ENCODE peak calls at places on chromosomes 13 and 19, in nine cellular contexts. One of them, this sample, is unnamed.

GRCh38 chr13:37531054-37531453 is 67.5 kb downstream of the POSTN start:
- DNase-seq in GM12865: no peak
- DNase-seq in cardiac muscle cell: peak
- DNase-seq in mesothelial cell of epicardium: no peak
- DNase-seq in PC-3: no peak
- DNase-seq in progenitor cell of endocrine pancreas: no peak
- DNase-seq in HCT116: no peak
- DNase-seq in left lung: no peak
- DNase-seq in AG09309: peak
- DNase-seq in this sample: no peak

GRCh38 chr13:90188237-90188636 is 1159.2 kb upstream of the MIR17HG start:
- DNase-seq in HCT116: no peak
- DNase-seq in mesothelial cell of epicardium: no peak
- DNase-seq in PC-3: no peak
- DNase-seq in cardiac muscle cell: no peak
- DNase-seq in left lung: no peak
- DNase-seq in GM12865: no peak
- DNase-seq in AG09309: no peak
- DNase-seq in progenitor cell of endocrine pancreas: no peak
- DNase-seq in this sample: no peak

GRCh38 chr19:14004619-14005380 is 1.3 kb downstream of the RFX1 start:
- DNase-seq in mesothelial cell of epicardium: no peak
- DNase-seq in left lung: peak
- DNase-seq in GM12865: peak
- DNase-seq in PC-3: no peak
- DNase-seq in HCT116: no peak
- DNase-seq in progenitor cell of endocrine pancreas: no peak
- DNase-seq in cardiac muscle cell: peak
- DNase-seq in AG09309: no peak
- DNase-seq in this sample: no peak

GRCh38 chr19:903266-903797 is 9.7 kb downstream of the R3HDM4 start:
- DNase-seq in HCT116: no peak
- DNase-seq in mesothelial cell of epicardium: no peak
- DNase-seq in left lung: no peak
- DNase-seq in cardiac muscle cell: no peak
- DNase-seq in progenitor cell of endocrine pancreas: peak
- DNase-seq in PC-3: no peak
- DNase-seq in GM12865: no peak
- DNase-seq in AG09309: no peak
- DNase-seq in this sample: no peak

GRCh38 chr13:32983058-32983457 is 33.2 kb upstream of the KL start:
- DNase-seq in PC-3: no peak
- DNase-seq in mesothelial cell of epicardium: no peak
- DNase-seq in left lung: no peak
- DNase-seq in AG09309: no peak
- DNase-seq in HCT116: no peak
- DNase-seq in progenitor cell of endocrine pancreas: no peak
- DNase-seq in GM12865: no peak
- DNase-seq in cardiac muscle cell: no peak
- DNase-seq in this sample: no peak

GRCh38 chr19:7978196-7978825 is 27.1 kb downstream of the ELAVL1 start:
- DNase-seq in GM12865: no peak
- DNase-seq in left lung: peak
- DNase-seq in cardiac muscle cell: no peak
- DNase-seq in HCT116: no peak
- DNase-seq in AG09309: no peak
- DNase-seq in progenitor cell of endocrine pancreas: no peak
- DNase-seq in mesothelial cell of epicardium: no peak
- DNase-seq in PC-3: peak
- DNase-seq in this sample: no peak

GRCh38 chr19:15812059-15812722 is 3.3 kb downstream of the OR10H1 start:
- DNase-seq in PC-3: peak
- DNase-seq in GM12865: peak
- DNase-seq in cardiac muscle cell: no peak
- DNase-seq in mesothelial cell of epicardium: no peak
- DNase-seq in progenitor cell of endocrine pancreas: no peak
- DNase-seq in left lung: no peak
- DNase-seq in AG09309: no peak
- DNase-seq in HCT116: peak
- DNase-seq in this sample: no peak

GRCh38 chr13:20192470-20193141 is at the start of gene GJB2:
- DNase-seq in left lung: peak
- DNase-seq in GM12865: no peak
- DNase-seq in PC-3: peak
- DNase-seq in mesothelial cell of epicardium: no peak
- DNase-seq in progenitor cell of endocrine pancreas: no peak
- DNase-seq in AG09309: no peak
- DNase-seq in cardiac muscle cell: no peak
- DNase-seq in HCT116: no peak
- DNase-seq in this sample: no peak

GRCh38 chr13:50208826-50209335 is 193.6 kb downstream of the KCNRG start:
- DNase-seq in progenitor cell of endocrine pancreas: no peak
- DNase-seq in PC-3: peak
- DNase-seq in HCT116: no peak
- DNase-seq in cardiac muscle cell: peak
- DNase-seq in AG09309: peak
- DNase-seq in mesothelial cell of epicardium: no peak
- DNase-seq in left lung: peak
- DNase-seq in GM12865: peak
- DNase-seq in this sample: no peak

GRCh38 chr19:52923782-52924593 is 760 bp upstream of the ZNF888 start:
- DNase-seq in cardiac muscle cell: peak
- DNase-seq in PC-3: peak
- DNase-seq in HCT116: no peak
- DNase-seq in GM12865: no peak
- DNase-seq in AG09309: no peak
- DNase-seq in progenitor cell of endocrine pancreas: no peak
- DNase-seq in left lung: peak
- DNase-seq in mesothelial cell of epicardium: no peak
- DNase-seq in this sample: no peak

GRCh38 chr13:30042272-30042671 is 191.9 kb upstream of the UBL3 start:
- DNase-seq in AG09309: no peak
- DNase-seq in progenitor cell of endocrine pancreas: no peak
- DNase-seq in left lung: no peak
- DNase-seq in mesothelial cell of epicardium: no peak
- DNase-seq in cardiac muscle cell: no peak
- DNase-seq in GM12865: no peak
- DNase-seq in HCT116: no peak
- DNase-seq in PC-3: no peak
- DNase-seq in this sample: no peak

GRCh38 chr13:30037766-30038165 is 187.3 kb upstream of the UBL3 start:
- DNase-seq in HCT116: no peak
- DNase-seq in left lung: no peak
- DNase-seq in AG09309: peak
- DNase-seq in cardiac muscle cell: peak
- DNase-seq in GM12865: no peak
- DNase-seq in progenitor cell of endocrine pancreas: no peak
- DNase-seq in mesothelial cell of epicardium: no peak
- DNase-seq in PC-3: no peak
- DNase-seq in this sample: no peak

GRCh38 chr13:30037306-30037705 is 186.9 kb upstream of the UBL3 start:
- DNase-seq in mesothelial cell of epicardium: no peak
- DNase-seq in HCT116: no peak
- DNase-seq in PC-3: no peak
- DNase-seq in GM12865: no peak
- DNase-seq in AG09309: no peak
- DNase-seq in progenitor cell of endocrine pancreas: no peak
- DNase-seq in left lung: no peak
- DNase-seq in cardiac muscle cell: no peak
- DNase-seq in this sample: no peak

GRCh38 chr13:30039506-30039905 is 189.1 kb upstream of the UBL3 start:
- DNase-seq in progenitor cell of endocrine pancreas: no peak
- DNase-seq in HCT116: no peak
- DNase-seq in cardiac muscle cell: no peak
- DNase-seq in GM12865: no peak
- DNase-seq in mesothelial cell of epicardium: no peak
- DNase-seq in PC-3: no peak
- DNase-seq in AG09309: no peak
- DNase-seq in left lung: no peak
- DNase-seq in this sample: no peak

GRCh38 chr13:30038884-30039283 is 188.5 kb upstream of the UBL3 start:
- DNase-seq in left lung: no peak
- DNase-seq in GM12865: no peak
- DNase-seq in AG09309: peak
- DNase-seq in progenitor cell of endocrine pancreas: no peak
- DNase-seq in HCT116: no peak
- DNase-seq in mesothelial cell of epicardium: no peak
- DNase-seq in cardiac muscle cell: peak
- DNase-seq in PC-3: no peak
- DNase-seq in this sample: no peak
- TF ChIP-seq CTCF in left lung: no peak
- TF ChIP-seq CTCF in GM12865: no peak
- TF ChIP-seq CTCF in AG09309: peak
- TF ChIP-seq CTCF in progenitor cell of endocrine pancreas: no peak
- TF ChIP-seq CTCF in HCT116: peak
- TF ChIP-seq CTCF in mesothelial cell of epicardium: no peak
- TF ChIP-seq CTCF in cardiac muscle cell: no peak
- TF ChIP-seq CTCF in PC-3: no peak
- TF ChIP-seq CTCF in this sample: no peak

DNA sequence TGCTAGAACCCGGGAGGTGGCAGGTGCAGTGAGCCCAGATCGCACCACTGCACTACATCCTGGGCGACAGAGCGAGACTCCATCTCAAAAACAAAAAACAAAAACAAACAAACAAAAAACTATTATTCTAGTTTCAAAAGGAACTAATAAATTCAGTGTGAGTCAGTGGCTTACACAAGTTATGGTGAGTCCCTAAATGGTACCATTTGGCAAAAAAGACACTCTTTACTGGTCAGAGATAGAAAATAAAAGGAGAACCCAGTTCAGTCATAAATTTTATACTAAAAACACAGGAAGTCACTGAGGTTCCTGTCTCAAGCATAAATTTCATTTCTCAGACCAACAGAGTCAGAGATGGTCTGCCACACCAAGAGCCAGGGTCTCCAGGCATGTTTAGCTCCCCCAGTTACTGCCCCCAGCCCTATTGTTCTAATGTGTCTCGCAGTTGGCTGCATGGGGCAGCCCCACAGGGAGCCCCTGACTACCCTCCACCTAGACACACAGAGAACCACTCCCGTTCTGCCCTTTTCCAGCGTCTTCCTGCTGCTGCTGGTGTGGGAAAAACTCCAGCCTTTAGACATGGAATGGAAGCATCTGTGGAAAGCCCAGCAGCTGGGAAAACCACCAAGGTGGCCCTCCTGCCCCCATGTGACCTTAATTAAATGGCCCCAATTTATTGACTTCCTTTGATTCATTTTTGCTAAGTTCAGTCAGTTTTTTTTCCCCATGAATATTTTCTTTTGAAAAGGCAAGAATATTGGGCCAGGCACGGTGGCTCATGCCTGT is 12.2 kb downstream of the THSD1 start:
- DNase-seq in AG09309: no peak
- DNase-seq in progenitor cell of endocrine pancreas: no peak
- DNase-seq in PC-3: peak
- DNase-seq in GM12865: no peak
- DNase-seq in mesothelial cell of epicardium: no peak
- DNase-seq in cardiac muscle cell: no peak
- DNase-seq in left lung: no peak
- DNase-seq in HCT116: no peak
- DNase-seq in this sample: no peak
- TF ChIP-seq CTCF in AG09309: no peak
- TF ChIP-seq CTCF in progenitor cell of endocrine pancreas: no peak
- TF ChIP-seq CTCF in PC-3: no peak
- TF ChIP-seq CTCF in GM12865: no peak
- TF ChIP-seq CTCF in mesothelial cell of epicardium: no peak
- TF ChIP-seq CTCF in cardiac muscle cell: no peak
- TF ChIP-seq CTCF in left lung: no peak
- TF ChIP-seq CTCF in HCT116: no peak
- TF ChIP-seq CTCF in this sample: no peak

GRCh38 chr13:31234729-31235128 is 35.0 kb downstream of the B3GLCT start:
- DNase-seq in AG09309: no peak
- DNase-seq in left lung: no peak
- DNase-seq in HCT116: no peak
- DNase-seq in progenitor cell of endocrine pancreas: no peak
- DNase-seq in cardiac muscle cell: peak
- DNase-seq in mesothelial cell of epicardium: no peak
- DNase-seq in GM12865: peak
- DNase-seq in PC-3: peak
- DNase-seq in this sample: no peak
- TF ChIP-seq CTCF in AG09309: peak
- TF ChIP-seq CTCF in left lung: no peak
- TF ChIP-seq CTCF in HCT116: peak
- TF ChIP-seq CTCF in progenitor cell of endocrine pancreas: peak
- TF ChIP-seq CTCF in cardiac muscle cell: peak
- TF ChIP-seq CTCF in mesothelial cell of epicardium: peak
- TF ChIP-seq CTCF in GM12865: peak
- TF ChIP-seq CTCF in PC-3: peak
- TF ChIP-seq CTCF in this sample: no peak

DNA sequence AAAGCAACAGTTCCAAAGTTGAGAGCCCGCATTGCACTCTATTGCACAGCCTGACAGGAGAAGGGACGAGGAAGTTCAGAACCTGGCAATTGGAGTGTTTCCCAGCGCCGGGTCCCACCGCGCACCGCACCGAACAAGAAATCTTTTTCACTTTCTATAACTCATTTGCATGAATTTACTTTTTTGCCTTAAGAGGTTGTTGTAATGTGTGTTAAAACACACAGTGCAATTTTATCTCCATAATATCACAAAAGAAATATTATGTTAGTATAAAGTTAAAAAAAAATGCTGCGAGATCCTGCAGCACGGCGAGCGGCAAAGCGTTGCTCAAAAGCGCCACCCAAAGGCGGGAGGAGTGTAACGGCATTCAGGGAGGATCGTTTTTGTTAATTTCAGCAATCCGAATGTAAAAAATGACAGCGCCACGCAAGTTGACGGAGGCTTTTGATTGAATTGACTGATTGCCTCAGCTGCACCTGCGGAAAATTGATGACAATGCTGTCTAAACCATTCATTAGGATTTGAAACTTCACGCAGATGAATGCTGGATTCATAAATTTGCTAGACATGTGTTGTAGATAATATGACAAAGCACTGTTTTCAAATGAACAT is 303.6 kb upstream of the ZNF507 start:
- DNase-seq in left lung: no peak
- DNase-seq in progenitor cell of endocrine pancreas: peak
- DNase-seq in AG09309: no peak
- DNase-seq in PC-3: no peak
- DNase-seq in cardiac muscle cell: peak
- DNase-seq in HCT116: no peak
- DNase-seq in GM12865: no peak
- DNase-seq in mesothelial cell of epicardium: peak
- DNase-seq in this sample: no peak
- TF ChIP-seq CTCF in left lung: peak
- TF ChIP-seq CTCF in progenitor cell of endocrine pancreas: peak
- TF ChIP-seq CTCF in AG09309: peak
- TF ChIP-seq CTCF in PC-3: peak
- TF ChIP-seq CTCF in cardiac muscle cell: peak
- TF ChIP-seq CTCF in HCT116: peak
- TF ChIP-seq CTCF in GM12865: no peak
- TF ChIP-seq CTCF in mesothelial cell of epicardium: peak
- TF ChIP-seq CTCF in this sample: no peak

GRCh38 chr13:24339937-24340607 is 30.7 kb downstream of the C1QTNF9 start:
- DNase-seq in PC-3: no peak
- DNase-seq in mesothelial cell of epicardium: no peak
- DNase-seq in left lung: peak
- DNase-seq in cardiac muscle cell: no peak
- DNase-seq in HCT116: no peak
- DNase-seq in progenitor cell of endocrine pancreas: no peak
- DNase-seq in AG09309: no peak
- DNase-seq in GM12865: no peak
- DNase-seq in this sample: no peak
- TF ChIP-seq CTCF in PC-3: no peak
- TF ChIP-seq CTCF in mesothelial cell of epicardium: no peak
- TF ChIP-seq CTCF in left lung: no peak
- TF ChIP-seq CTCF in cardiac muscle cell: no peak
- TF ChIP-seq CTCF in HCT116: no peak
- TF ChIP-seq CTCF in progenitor cell of endocrine pancreas: no peak
- TF ChIP-seq CTCF in AG09309: no peak
- TF ChIP-seq CTCF in GM12865: no peak
- TF ChIP-seq CTCF in this sample: no peak